ENCODE peak calls at places on chromosomes 13 and 19, in ten cellular contexts. Y is suprapubic skin, M is endodermal cell, O is ascending aorta, C is transverse colon, G is heart left ventricle, E is heart right ventricle, K is tibial artery, P is right atrium auricular region, V is tibial nerve. Z is an unnamed sample. For H3K4me1, the result is how much of the 10 kb centered on the place peaks cover.

GRCh38 chr13:32722340-32722739 is 136.1 kb downstream of the PDS5B start:
- DNase-seq in Y (no peak), M (no peak), O (no peak), C (no peak), G (no peak), E (no peak), K (no peak), P (no peak), V (no peak), Z (no peak)

GRCh38 chr13:82758056-82758455 is 1124.2 kb downstream of the SLITRK1 start:
- DNase-seq in Y (no peak), M (peak), O (no peak), C (no peak), G (no peak), E (no peak), K (no peak), P (no peak), V (no peak), Z (peak)

GRCh38 chr13:28792992-28793391 is 27.1 kb upstream of the MTUS2 start:
- DNase-seq in Y (no peak), M (no peak), O (no peak), C (no peak), G (no peak), E (no peak), K (no peak), P (no peak), V (no peak), Z (no peak)

GRCh38 chr19:32253683-32254020 is 91.8 kb upstream of the ZNF507 start:
- DNase-seq in Y (peak), M (no peak), O (no peak), C (no peak), G (no peak), E (no peak), K (no peak), P (no peak), V (no peak), Z (no peak)

GRCh38 chr19:3284759-3285646 is 60.5 kb downstream of the CELF5 start:
- DNase-seq in Y (peak), M (peak), O (no peak), C (peak), G (no peak), E (no peak), K (no peak), P (peak), V (no peak), Z (peak)

GRCh38 chr19:33259532-33259931 is 33.9 kb upstream of the SLC7A10 start:
- DNase-seq in Y (no peak), M (no peak), O (peak), C (no peak), G (no peak), E (no peak), K (no peak), P (no peak), V (no peak), Z (no peak)

GRCh38 chr13:113618455-113618854 is 33.9 kb downstream of the TFDP1 start:
- DNase-seq in Y (no peak), M (no peak), O (no peak), C (no peak), G (no peak), E (no peak), K (no peak), P (no peak), V (no peak), Z (no peak)

GRCh38 chr13:68748038-68748437 is 1359.6 kb upstream of the ATXN8OS start:
- DNase-seq in Y (no peak), M (no peak), O (no peak), C (no peak), G (no peak), E (no peak), K (no peak), P (no peak), V (no peak), Z (no peak)

GRCh38 chr19:8445488-8446001 is 770 bp downstream of the HNRNPM start:
- DNase-seq in Y (no peak), M (peak), O (no peak), C (peak), G (peak), E (peak), K (peak), P (no peak), V (peak), Z (peak)

GRCh38 chr19:16649734-16650133 is 10.2 kb downstream of the SMIM7 start:
- DNase-seq in Y (no peak), M (no peak), O (no peak), C (no peak), G (no peak), E (no peak), K (peak), P (peak), V (no peak), Z (no peak)

GRCh38 chr19:46471116-46471733 is at the start of gene PNMA8A:
- DNase-seq in Y (no peak), M (peak), O (peak), C (peak), G (peak), E (peak), K (peak), P (peak), V (no peak), Z (peak)

GRCh38 chr13:30708541-30708940 is 26.8 kb upstream of the ALOX5AP start:
- DNase-seq in Y (no peak), M (no peak), O (no peak), C (no peak), G (no peak), E (no peak), K (no peak), P (no peak), V (no peak), Z (no peak)

GRCh38 chr13:95603887-95604533 is 40.5 kb downstream of the DZIP1 start:
- DNase-seq in Y (no peak), M (no peak), O (no peak), C (peak), G (no peak), E (peak), K (no peak), P (no peak), V (no peak), Z (no peak)

GRCh38 chr19:2615782-2616181 is 86.7 kb downstream of the GNG7 start:
- DNase-seq in Y (no peak), M (no peak), O (no peak), C (no peak), G (no peak), E (no peak), K (no peak), P (no peak), V (no peak), Z (no peak)

GRCh38 chr19:55116232-55117062 is 990 bp downstream of the PPP1R12C start:
- DNase-seq in Y (no peak), M (peak), O (no peak), C (peak), G (peak), E (peak), K (peak), P (peak), V (peak), Z (peak)

GRCh38 chr13:103187621-103188020 is 121.4 kb upstream of the SLC10A2 start:
- DNase-seq in Y (no peak), M (no peak), O (no peak), C (no peak), G (no peak), E (no peak), K (no peak), P (no peak), V (no peak), Z (peak)

GRCh38 chr13:99083976-99084375 is 106.1 kb upstream of the DOCK9 start:
- DNase-seq in Y (no peak), M (no peak), O (no peak), C (no peak), G (no peak), E (no peak), K (no peak), P (no peak), V (no peak), Z (no peak)

GRCh38 chr13:89865331-89865833 is 1482.1 kb upstream of the MIR17HG start:
- DNase-seq in Y (no peak), M (no peak), O (no peak), C (no peak), G (no peak), E (no peak), K (no peak), P (no peak), V (no peak), Z (no peak)

GRCh38 chr19:35869327-35870123 is 1.2 kb downstream of the APLP1 start:
- DNase-seq in Y (no peak), M (peak), O (peak), C (peak), G (peak), E (peak), K (peak), P (no peak), V (no peak), Z (peak)

GRCh38 chr19:4647676-4648644 is 8.6 kb downstream of the TNFAIP8L1 start:
- DNase-seq in Y (no peak), M (peak), O (no peak), C (no peak), G (peak), E (peak), K (no peak), P (peak), V (peak), Z (peak)
- TF ChIP-seq CTCF in Y (no peak), M (peak), O (no peak), C (no peak), G (peak), E (no peak), K (no peak), P (no peak), V (no peak), Z (peak)

GRCh38 chr13:36175621-36176020 is 38.7 kb downstream of the SOHLH2 start:
- DNase-seq in Y (no peak), M (no peak), O (no peak), C (no peak), G (no peak), E (no peak), K (no peak), P (no peak), V (no peak), Z (no peak)
- H3K4me1 ChIP-seq in Y (under half), M (under half), O (under half), C (under half), G (under half), E (under half), K (under half), P (under half), V (under half), Z (under half)

DNA sequence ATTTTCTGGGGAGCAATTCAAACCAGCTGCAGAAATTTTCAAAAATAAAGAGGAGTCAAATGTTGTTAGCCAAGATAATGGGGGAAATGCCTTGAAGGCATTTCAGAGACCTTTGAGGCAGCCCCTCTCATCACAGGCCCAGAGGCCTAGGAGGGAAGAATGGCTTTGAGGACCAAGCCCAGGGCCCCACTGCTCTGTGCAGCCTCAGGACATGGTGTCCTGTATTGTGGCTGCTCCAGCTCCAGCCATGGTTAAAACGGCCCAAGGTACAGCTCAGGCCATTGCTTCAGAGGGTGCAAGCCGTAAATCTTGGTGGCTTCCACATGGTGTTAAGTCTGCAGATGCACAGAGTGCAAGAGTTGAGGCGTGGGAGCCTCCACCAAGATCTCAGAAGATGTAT is 32.1 kb downstream of the NEK5 start:
- DNase-seq in Y (no peak), M (no peak), O (no peak), C (no peak), G (no peak), E (no peak), K (no peak), P (no peak), V (no peak), Z (no peak)
- TF ChIP-seq CTCF in Y (no peak), M (no peak), O (no peak), C (no peak), G (no peak), E (no peak), K (no peak), P (no peak), V (no peak), Z (no peak)

DNA sequence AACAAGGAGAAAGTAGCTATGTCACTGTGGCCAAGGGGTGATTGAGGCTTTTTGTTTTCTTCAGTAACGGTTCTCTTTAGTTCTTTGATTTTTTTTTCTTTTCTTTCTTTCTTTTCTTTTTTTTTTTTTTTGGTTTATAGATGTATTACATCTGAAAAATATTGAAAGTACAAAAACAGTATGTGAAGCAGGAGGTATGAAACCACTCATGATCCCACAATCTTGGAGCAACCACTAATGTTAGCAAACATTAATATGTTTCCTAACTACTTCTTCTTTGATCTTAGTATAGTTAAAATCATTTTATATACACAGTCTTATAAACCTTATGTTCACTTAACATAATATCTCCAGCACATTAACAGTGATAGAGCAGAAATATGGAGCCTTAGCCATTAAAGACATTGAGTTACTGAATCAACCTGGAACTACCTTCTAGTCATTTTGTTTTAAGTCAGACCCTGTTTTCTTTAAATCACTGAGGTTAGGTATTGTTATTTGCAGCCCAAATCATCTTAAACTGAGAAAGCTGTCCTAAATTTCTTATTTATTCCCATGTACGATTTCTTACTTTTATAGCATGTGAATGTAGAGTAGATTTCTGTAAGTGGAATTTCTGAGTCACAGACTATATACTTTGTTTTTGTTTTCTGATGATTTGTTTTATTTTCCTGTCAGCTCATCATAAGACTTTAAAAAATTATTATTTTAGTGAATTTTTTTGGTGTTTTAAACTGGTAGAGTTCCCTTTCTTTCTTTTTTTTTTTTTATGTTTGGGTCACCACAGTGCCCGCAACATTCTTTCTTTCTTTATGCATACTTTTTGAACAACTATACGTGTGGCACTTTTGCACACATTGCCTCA is 45.7 kb downstream of the WDFY2 start:
- DNase-seq in Y (no peak), M (no peak), O (no peak), C (no peak), G (no peak), E (no peak), K (no peak), P (no peak), V (no peak), Z (no peak)
- H3K4me1 ChIP-seq in Y (half or more), M (under half), O (under half), C (under half), G (under half), E (under half), K (under half), P (under half), V (under half), Z (under half)

DNA sequence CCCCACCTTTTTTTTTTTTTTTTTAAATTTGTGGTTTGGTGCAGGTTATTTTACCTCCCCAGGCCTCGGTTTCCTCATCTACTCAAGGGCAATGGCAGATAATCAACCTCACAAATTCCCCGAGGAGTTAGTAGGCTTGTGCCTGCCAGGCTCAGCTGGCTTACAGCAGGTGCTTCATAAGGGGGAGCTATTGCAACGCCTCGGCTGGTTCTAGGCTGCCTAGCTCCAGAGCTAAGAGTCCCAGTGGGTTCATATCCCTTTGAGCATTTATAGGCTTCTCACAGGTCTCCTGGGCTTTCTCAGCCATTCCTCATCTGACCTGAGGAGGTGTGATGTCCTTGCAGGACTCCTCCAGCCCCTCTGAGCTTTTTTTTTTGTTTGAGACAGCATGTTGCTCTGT is 10.6 kb downstream of the BCKDHA start:
- DNase-seq in Y (no peak), M (peak), O (no peak), C (no peak), G (no peak), E (no peak), K (no peak), P (no peak), V (no peak), Z (no peak)
- TF ChIP-seq CTCF in Y (no peak), M (peak), O (no peak), C (no peak), G (peak), E (no peak), K (no peak), P (no peak), V (no peak), Z (peak)

GRCh38 chr13:21043898-21044297 is 17.5 kb downstream of the LATS2 start:
- DNase-seq in Y (no peak), M (no peak), O (no peak), C (no peak), G (no peak), E (no peak), K (no peak), P (no peak), V (no peak), Z (no peak)

GRCh38 chr13:21047087-21047486 is 14.3 kb downstream of the LATS2 start:
- DNase-seq in Y (no peak), M (no peak), O (no peak), C (no peak), G (no peak), E (no peak), K (no peak), P (no peak), V (no peak), Z (no peak)

GRCh38 chr13:21046203-21046602 is 15.2 kb downstream of the LATS2 start:
- DNase-seq in Y (no peak), M (no peak), O (no peak), C (no peak), G (no peak), E (no peak), K (no peak), P (no peak), V (no peak), Z (no peak)

GRCh38 chr13:21047591-21048282 is 13.6 kb downstream of the LATS2 start:
- DNase-seq in Y (no peak), M (no peak), O (no peak), C (no peak), G (no peak), E (no peak), K (peak), P (no peak), V (no peak), Z (no peak)

GRCh38 chr13:21045101-21045500 is 16.3 kb downstream of the LATS2 start:
- DNase-seq in Y (no peak), M (no peak), O (no peak), C (no peak), G (no peak), E (no peak), K (no peak), P (no peak), V (no peak), Z (no peak)
- H3K4me1 ChIP-seq in Y (under half), M (under half), O (under half), C (under half), G (half or more), E (half or more), K (half or more), P (half or more), V (under half), Z (under half)

DNA sequence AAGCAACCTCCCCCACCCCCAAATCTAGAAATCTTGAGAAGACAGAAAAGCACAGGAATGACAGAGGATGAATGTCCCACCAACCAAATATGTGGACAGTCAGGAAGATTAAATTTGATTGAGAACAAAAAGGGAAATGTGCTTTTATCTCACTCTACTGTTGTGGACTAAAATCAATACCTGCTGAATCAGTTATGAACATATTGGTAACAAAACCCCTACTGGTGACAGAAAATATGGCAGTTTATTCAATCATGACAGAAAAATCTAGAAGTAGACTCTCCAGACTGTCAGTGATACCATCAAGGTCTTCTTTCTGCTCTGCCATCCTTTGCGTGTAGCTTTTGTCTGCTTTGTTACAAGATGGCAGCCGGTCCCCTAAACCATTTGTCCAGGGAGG is 35.2 kb downstream of the FAM216B start:
- DNase-seq in Y (no peak), M (no peak), O (no peak), C (no peak), G (no peak), E (no peak), K (no peak), P (no peak), V (no peak), Z (no peak)
- TF ChIP-seq CTCF in Y (no peak), M (peak), O (no peak), C (peak), G (no peak), E (no peak), K (no peak), P (no peak), V (no peak), Z (peak)

GRCh38 chr19:12610540-12611360 is at the start of the genes ZNF490 and ZNF791:
- DNase-seq in Y (peak), M (peak), O (peak), C (peak), G (peak), E (peak), K (peak), P (peak), V (peak), Z (peak)

GRCh38 chr19:12606796-12607195 is 3.8 kb downstream of the ZNF490 start:
- DNase-seq in Y (no peak), M (no peak), O (no peak), C (no peak), G (no peak), E (no peak), K (no peak), P (no peak), V (no peak), Z (no peak)

DNA sequence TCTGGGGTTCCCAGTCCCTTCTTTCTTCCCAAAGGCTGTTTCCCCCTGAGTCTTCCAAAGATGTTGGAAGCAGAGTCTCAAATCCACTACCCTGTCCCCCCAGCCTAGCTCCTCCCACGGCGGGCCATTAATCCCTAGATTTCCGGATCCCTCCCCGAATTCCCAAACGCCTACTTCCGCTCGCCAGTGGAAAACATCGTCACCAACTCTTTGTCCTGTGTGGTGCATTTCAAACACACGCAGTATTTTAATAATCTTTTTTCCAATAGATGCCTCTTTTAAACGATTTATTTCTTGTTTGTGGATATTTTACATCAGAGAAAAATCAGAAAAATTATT is 610 bp downstream of the ZNF791 start:
- DNase-seq in Y (peak), M (peak), O (peak), C (peak), G (peak), E (peak), K (peak), P (peak), V (peak), Z (peak)
- H3K4me1 ChIP-seq in Y (under half), M (under half), O (under half), C (under half), G (under half), E (under half), K (half or more), P (under half), V (under half), Z (under half)

DNA sequence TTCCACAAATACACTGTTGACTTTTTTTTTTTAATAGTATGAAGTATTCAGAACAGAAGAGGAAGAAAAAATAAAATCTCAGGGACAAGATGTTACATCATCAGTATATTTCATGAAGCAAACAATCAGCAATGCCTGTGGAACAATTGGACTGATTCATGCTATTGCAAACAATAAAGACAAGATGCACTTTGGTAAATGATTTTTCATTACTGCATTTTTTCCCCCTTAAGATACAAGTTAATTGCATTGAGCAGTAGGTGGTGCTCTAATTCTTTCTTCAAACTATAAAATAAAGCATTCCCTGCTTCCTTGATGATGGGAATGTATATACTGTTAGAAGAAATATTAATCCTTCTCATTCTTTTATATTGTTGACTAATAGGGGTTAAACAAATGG is 17.1 kb downstream of the UCHL3 start:
- DNase-seq in Y (no peak), M (no peak), O (no peak), C (no peak), G (no peak), E (no peak), K (no peak), P (no peak), V (no peak), Z (no peak)
- TF ChIP-seq CTCF in Y (no peak), M (peak), O (no peak), C (no peak), G (peak), E (no peak), K (peak), P (peak), V (peak), Z (peak)

GRCh38 chr19:48637449-48637947 is 319 bp upstream of the DBP start:
- DNase-seq in Y (peak), M (peak), O (peak), C (peak), G (peak), E (peak), K (peak), P (peak), V (peak), Z (peak)
- H3K4me1 ChIP-seq in Y (half or more), M (under half), O (under half), C (under half), G (under half), E (under half), K (half or more), P (half or more), V (under half), Z (under half)

Z was measured in BE2C.